ENCODE peak calls at places on chromosomes 6 and 20, in seven cellular contexts. F is activated CD4-positive, CD25-positive, alpha-beta regulatory T cell; X is HFFc6; E is B cell; T is SK-MEL-5; N is tibial artery; R is WTC11. C is an unnamed sample.

GRCh38 chr20:41339957-41340326 is 679 bp upstream of the LPIN3 start:
- DNase-seq in F (peak; percentile 81), X (peak; percentile 65), E (peak; percentile 88), T (peak; percentile 79), N (peak; percentile 89), R (peak; percentile 98), C (peak; percentile 81)

GRCh38 chr6:37239950-37240713 is 17.4 kb upstream of the TBC1D22B start:
- DNase-seq in F (peak; percentile 57), X (peak; percentile 96), E (peak; percentile 21), T (peak; percentile 54), N (peak; percentile 95), R (no peak), C (peak; percentile 52)

GRCh38 chr6:115838763-115839401 is 221.8 kb downstream of the FRK start:
- DNase-seq in F (no peak), X (no peak), E (no peak), T (peak; percentile 63), N (no peak), R (peak; percentile 55), C (peak; percentile 69)

GRCh38 chr6:166464068-166464410 is 81.3 kb upstream of the MPC1 start:
- DNase-seq in F (no peak), X (no peak), E (no peak), T (no peak), N (peak; percentile 39), R (no peak), C (no peak)

GRCh38 chr6:168020242-168020641 is 22.8 kb downstream of the KIF25 start:
- DNase-seq in F (no peak), X (no peak), E (no peak), T (no peak), N (no peak), R (no peak), C (no peak)

GRCh38 chr20:49510562-49511117 is 28.2 kb upstream of the KCNB1 start:
- DNase-seq in F (no peak), X (peak; percentile 86), E (no peak), T (no peak), N (peak; percentile 91), R (no peak), C (no peak)

GRCh38 chr6:1336246-1336843 is 24.4 kb downstream of the FOXQ1 start:
- DNase-seq in F (no peak), X (no peak), E (peak; percentile 8), T (peak; percentile 63), N (no peak), R (peak; percentile 58), C (no peak)

GRCh38 chr6:170140129-170140528 is 150.7 kb downstream of the DLL1 start:
- DNase-seq in F (no peak), X (no peak), E (no peak), T (no peak), N (peak; percentile 47), R (no peak), C (no peak)

GRCh38 chr20:15236812-15237211 is 899.4 kb upstream of the FLRT3 start:
- DNase-seq in F (no peak), X (no peak), E (peak; percentile 47), T (peak; percentile 81), N (no peak), R (peak; percentile 60), C (peak; percentile 4)

GRCh38 chr6:132085731-132086130 is 134.6 kb upstream of the CCN2 start:
- DNase-seq in F (no peak), X (no peak), E (no peak), T (peak; percentile 62), N (no peak), R (no peak), C (no peak)

GRCh38 chr6:156777866-156778614 is 862 bp downstream of the ARID1B start:
- DNase-seq in F (peak; percentile 41), X (peak; percentile 27), E (peak; percentile 86), T (peak; percentile 47), N (peak; percentile 76), R (peak; percentile 31), C (peak; percentile 45)

GRCh38 chr6:42224222-42225042 is 6.8 kb upstream of the MRPS10 start:
- DNase-seq in F (no peak), X (peak; percentile 91), E (no peak), T (no peak), N (no peak), R (no peak), C (no peak)

GRCh38 chr20:10710995-10711775 is 37.4 kb upstream of the JAG1 start:
- DNase-seq in F (no peak), X (no peak), E (no peak), T (no peak), N (no peak), R (no peak), C (no peak)